ENCODE peak calls at places on chromosomes 2 and 18, in seven cellular contexts. M is kidney; T is mammary epithelial cell; O is body of pancreas; Y is CD4-positive, alpha-beta memory T cell; Q is GM23248; X is brain microvascular endothelial cell. V is an unnamed sample.

GRCh38 chr2:95053543-95053942 is 28.0 kb downstream of the MAL start:
- DNase-seq in Y (no peak), O (peak), Q (no peak), X (no peak), M (no peak), T (no peak), V (no peak)

GRCh38 chr2:45874324-45874723 is 222.8 kb downstream of the PRKCE start:
- DNase-seq in Q (no peak), Y (no peak), T (no peak), O (peak), X (no peak), M (peak), V (no peak)

GRCh38 chr2:99940963-99941362 is 201.4 kb downstream of the AFF3 start:
- DNase-seq in T (no peak), Y (no peak), O (no peak), X (peak), Q (no peak), M (no peak), V (no peak)

GRCh38 chr2:96264656-96265348 is 995 bp downstream of the TMEM127 start:
- DNase-seq in M (peak), T (no peak), Y (no peak), O (peak), Q (peak), X (peak), V (peak)

GRCh38 chr2:64212801-64213321 is 68.6 kb upstream of the PELI1 start:
- DNase-seq in Y (no peak), M (no peak), Q (peak), X (peak), T (peak), O (no peak), V (peak)

GRCh38 chr2:60413819-60414178 is 139.7 kb downstream of the BCL11A start:
- DNase-seq in M (no peak), O (no peak), Y (no peak), T (no peak), X (no peak), Q (no peak), V (peak)

GRCh38 chr2:221450280-221450679 is 121.8 kb downstream of the EPHA4 start:
- DNase-seq in Q (no peak), X (no peak), M (no peak), T (no peak), Y (no peak), O (no peak), V (no peak)

GRCh38 chr2:58539973-58540372 is 298.8 kb upstream of the FANCL start:
- DNase-seq in T (no peak), Y (no peak), Q (no peak), O (no peak), M (no peak), X (no peak), V (no peak)

GRCh38 chr18:79365701-79366100 is 30.0 kb upstream of the NFATC1 start:
- DNase-seq in O (no peak), X (no peak), Y (no peak), T (no peak), Q (peak), M (no peak), V (no peak)

GRCh38 chr18:74126684-74127482 is 20.8 kb downstream of the FBXO15 start:
- DNase-seq in M (no peak), X (no peak), T (no peak), O (no peak), Q (no peak), Y (no peak), V (no peak)

GRCh38 chr2:197269173-197269572 is 41.4 kb downstream of the ANKRD44 start:
- DNase-seq in Y (no peak), T (peak), X (no peak), O (no peak), Q (peak), M (no peak), V (no peak)

GRCh38 chr2:124025896-124026295 is 809 bp downstream of the CNTNAP5 start:
- DNase-seq in O (no peak), Y (no peak), X (no peak), Q (no peak), M (no peak), T (no peak), V (no peak)

GRCh38 chr2:95275601-95276243 is 1.5 kb downstream of the PROM2 start:
- DNase-seq in M (peak), Q (peak), X (no peak), Y (no peak), T (peak), O (no peak), V (no peak)

GRCh38 chr2:74044999-74045398 is 60.3 kb downstream of the TET3 start:
- DNase-seq in O (no peak), X (no peak), M (no peak), T (no peak), Q (no peak), Y (no peak), V (no peak)

GRCh38 chr2:219020604-219021365 is 20.5 kb downstream of the CFAP65 start:
- DNase-seq in T (no peak), O (no peak), M (peak), Q (no peak), Y (no peak), X (no peak), V (no peak)

GRCh38 chr2:126534508-126534907 is 121.5 kb upstream of the GYPC start:
- DNase-seq in O (no peak), X (no peak), M (no peak), Y (no peak), Q (no peak), T (no peak), V (no peak)

GRCh38 chr2:119008108-119008507 is 66.1 kb downstream of the MARCO start:
- DNase-seq in T (peak), X (no peak), O (no peak), Y (no peak), Q (peak), M (no peak), V (no peak)

GRCh38 chr2:201938151-201938815 is 95.4 kb upstream of the FZD7 start:
- DNase-seq in T (peak), Y (no peak), M (no peak), X (no peak), Q (peak), O (no peak), V (no peak)

GRCh38 chr18:9743200-9744016 is 35.3 kb downstream of the RAB31 start:
- DNase-seq in Q (peak), O (no peak), Y (no peak), T (peak), M (peak), X (peak), V (no peak)

GRCh38 chr2:190791347-190791982 is 89.2 kb upstream of the GLS start:
- DNase-seq in Q (peak), O (no peak), T (peak), X (peak), Y (no peak), M (peak), V (no peak)

GRCh38 chr18:32469190-32469611 is 1.5 kb downstream of the GAREM1 start:
- DNase-seq in X (peak), T (peak), Y (peak), Q (peak), M (peak), O (peak), V (peak)

GRCh38 chr2:98477036-98477435 is 32.4 kb downstream of the INPP4A start:
- DNase-seq in Q (no peak), O (no peak), T (no peak), Y (no peak), X (no peak), M (no peak), V (no peak)
- H3K27ac ChIP-seq in Q (no peak), O (no peak), T (no peak), Y (no peak), X (no peak), M (no peak), V (no peak)

GRCh38 chr2:173775440-173775839 is 189.7 kb downstream of the SP3 start:
- DNase-seq in O (no peak), Y (no peak), M (no peak), T (no peak), Q (no peak), X (no peak), V (no peak)
- H3K27ac ChIP-seq in O (no peak), Y (no peak), M (no peak), T (no peak), Q (no peak), X (no peak), V (no peak)

GRCh38 chr18:8703781-8704301 is 1.5 kb upstream of the MTCL1 start:
- DNase-seq in T (no peak), Q (no peak), M (no peak), O (peak), X (no peak), Y (no peak), V (no peak)

GRCh38 chr18:8705941-8706544 is 687 bp downstream of the MTCL1 start:
- DNase-seq in M (peak), X (no peak), Q (peak), Y (peak), T (peak), O (peak), V (peak)

GRCh38 chr18:8703181-8703638 is 2.1 kb upstream of the MTCL1 start:
- DNase-seq in T (no peak), Y (no peak), M (no peak), Q (no peak), X (no peak), O (no peak), V (no peak)

GRCh38 chr18:8705280-8705940 is at the start of gene MTCL1:
- DNase-seq in X (peak), T (peak), O (peak), Q (peak), M (peak), Y (peak), V (peak)

DNA sequence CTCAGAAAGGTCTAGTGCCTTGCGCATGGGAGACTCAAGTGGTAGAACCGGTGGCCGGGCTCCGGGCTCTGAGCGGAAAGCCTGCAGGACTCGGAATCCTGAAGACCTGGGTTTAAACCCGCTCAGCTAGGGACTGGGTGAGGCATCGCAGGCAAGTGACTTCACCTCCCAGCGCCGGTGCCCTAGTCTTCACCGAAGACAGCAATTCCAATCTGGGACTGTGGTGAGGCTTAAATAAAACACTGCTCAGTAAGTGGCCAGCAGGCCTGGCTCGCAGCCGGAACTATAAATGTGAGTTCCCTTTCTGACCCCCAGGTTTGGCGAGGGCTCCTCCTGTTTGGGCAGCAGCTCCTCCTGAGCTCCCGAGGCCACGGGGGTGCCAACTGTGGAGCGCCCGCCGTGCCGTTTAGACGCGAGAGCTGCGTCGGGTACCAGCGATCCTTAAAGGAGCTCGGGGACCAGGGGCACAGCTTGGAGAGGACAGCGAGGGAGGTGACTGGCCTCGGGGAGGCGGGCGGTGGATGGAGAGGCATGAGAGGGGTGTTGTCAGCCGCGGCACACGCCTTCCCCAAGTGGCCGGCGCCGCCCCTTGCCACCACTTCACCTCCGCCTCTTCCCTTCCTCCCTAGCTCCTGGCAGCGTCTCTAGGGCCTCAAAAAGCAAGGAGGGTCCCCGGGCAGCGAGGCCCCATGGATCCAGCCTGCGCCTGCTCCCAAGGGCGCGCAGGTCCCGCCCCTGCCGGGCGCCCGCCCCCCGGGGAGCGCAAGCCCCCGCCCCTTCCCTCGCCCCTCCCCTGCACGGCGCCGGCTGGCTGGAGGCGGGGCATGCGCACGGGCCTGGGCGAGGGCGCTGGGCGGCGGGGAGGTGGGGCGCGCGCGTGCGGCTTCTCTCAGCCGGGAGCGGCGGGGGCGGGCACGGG is 736 bp upstream of the MTCL1 start:
- DNase-seq in M (peak), X (peak), Y (peak), T (peak), Q (peak), O (peak), V (peak)
- H3K27ac ChIP-seq in M (peak), X (peak), Y (peak), T (peak), Q (peak), O (peak), V (no peak)

GRCh38 chr2:239965318-239965717 is 59.8 kb downstream of the NDUFA10 start:
- DNase-seq in M (no peak), O (no peak), Y (no peak), X (no peak), Q (no peak), T (no peak), V (no peak)
- H3K27ac ChIP-seq in M (no peak), O (no peak), Y (no peak), X (no peak), Q (no peak), T (no peak), V (no peak)

GRCh38 chr2:136863468-136863867 is 98.1 kb downstream of the THSD7B start:
- DNase-seq in T (no peak), O (no peak), X (no peak), M (no peak), Q (no peak), Y (no peak), V (no peak)
- H3K27ac ChIP-seq in T (no peak), O (no peak), X (no peak), M (no peak), Q (no peak), Y (no peak), V (no peak)

GRCh38 chr2:101357386-101357785 is 29.9 kb downstream of the CREG2 start:
- DNase-seq in Q (peak), T (no peak), O (no peak), X (no peak), Y (no peak), M (no peak), V (no peak)
- H3K27ac ChIP-seq in Q (no peak), T (no peak), O (no peak), X (no peak), Y (no peak), M (no peak), V (no peak)

GRCh38 chr2:54558976-54559410 is 102.9 kb downstream of the SPTBN1 start:
- DNase-seq in X (no peak), Q (no peak), M (no peak), T (no peak), O (peak), Y (no peak), V (no peak)

GRCh38 chr2:54560146-54560881 is 104.2 kb downstream of the SPTBN1 start:
- DNase-seq in T (peak), O (peak), X (no peak), M (no peak), Q (peak), Y (peak), V (peak)

GRCh38 chr2:54561795-54562592 is 105.9 kb downstream of the SPTBN1 start:
- DNase-seq in Y (no peak), O (no peak), M (no peak), Q (no peak), T (no peak), X (no peak), V (peak)

GRCh38 chr2:54559593-54560145 is 103.5 kb downstream of the SPTBN1 start:
- DNase-seq in O (peak), X (peak), Q (peak), T (peak), M (no peak), Y (no peak), V (peak)

DNA sequence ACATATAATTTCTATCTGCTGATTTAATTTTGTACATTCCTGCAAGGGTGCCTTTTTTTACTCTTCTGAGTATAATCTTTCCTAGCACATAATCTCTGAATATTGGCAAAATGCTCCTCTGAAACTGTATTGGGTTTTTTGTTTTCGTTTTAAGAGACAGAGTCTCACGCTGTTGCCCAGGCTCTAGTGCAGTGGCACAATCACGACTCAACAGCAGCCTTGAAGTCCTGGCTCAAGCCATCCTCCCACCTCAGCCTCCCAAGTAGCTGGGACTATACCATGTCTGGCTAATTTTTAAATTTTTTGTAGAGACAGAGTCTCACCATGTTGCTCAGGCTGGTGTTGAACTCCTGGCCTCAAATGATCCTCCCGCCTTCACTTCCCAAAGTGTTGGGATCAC is 104.9 kb downstream of the SPTBN1 start:
- DNase-seq in Y (no peak), X (no peak), M (no peak), O (no peak), T (no peak), Q (no peak), V (no peak)
- H3K27ac ChIP-seq in Y (peak), X (peak), M (peak), O (no peak), T (peak), Q (peak), V (peak)

GRCh38 chr2:182595650-182596049 is 120.4 kb upstream of the DNAJC10 start:
- DNase-seq in Y (no peak), T (no peak), Q (no peak), M (no peak), O (no peak), X (no peak), V (no peak)
- H3K27ac ChIP-seq in Y (no peak), T (no peak), Q (no peak), M (no peak), O (no peak), X (no peak), V (no peak)

GRCh38 chr2:112700004-112700667 is 20.7 kb upstream of the NT5DC4 start:
- DNase-seq in T (no peak), O (no peak), Y (no peak), Q (no peak), M (no peak), X (no peak), V (no peak)

GRCh38 chr2:112705576-112705975 is 15.2 kb upstream of the NT5DC4 start:
- DNase-seq in Y (no peak), M (no peak), X (peak), Q (no peak), O (no peak), T (no peak), V (no peak)

GRCh38 chr2:112698834-112699515 is 21.8 kb upstream of the NT5DC4 start:
- DNase-seq in M (no peak), X (no peak), T (no peak), Q (no peak), O (no peak), Y (no peak), V (no peak)

GRCh38 chr2:112703684-112704083 is 17.1 kb upstream of the NT5DC4 start:
- DNase-seq in M (no peak), Q (no peak), X (no peak), O (no peak), T (no peak), Y (no peak), V (no peak)

GRCh38 chr2:112701092-112701491 is 19.7 kb upstream of the NT5DC4 start:
- DNase-seq in M (no peak), X (no peak), Q (no peak), O (no peak), T (no peak), Y (no peak), V (no peak)
- H3K27ac ChIP-seq in M (no peak), X (no peak), Q (no peak), O (no peak), T (no peak), Y (no peak), V (no peak)